ENCODE peak calls at places on chromosomes 12 and 14, in four cellular contexts. O, E, S and N are unnamed samples.

GRCh38 chr12:52445876-52446275 is 6.1 kb downstream of the KRT6B start:
- DNase-seq in O (no peak), S (no peak), E (no peak), N (peak; percentile 75)

GRCh38 chr12:121391619-121392324 is 8.1 kb upstream of the RNF34 start:
- DNase-seq in E (peak; percentile 68), S (peak; percentile 59), O (no peak), N (peak; percentile 3)

GRCh38 chr14:68157971-68158371 is 338.4 kb downstream of the RAD51B start:
- DNase-seq in E (peak; percentile 66), S (peak; percentile 78), O (no peak), N (peak; percentile 58)

GRCh38 chr14:49463146-49463545 is 123.0 kb downstream of the RPS29 start:
- DNase-seq in S (no peak), E (no peak), O (no peak), N (no peak)

GRCh38 chr12:81800298-81801148 is 41.4 kb upstream of the PPFIA2 start:
- DNase-seq in O (no peak), S (peak; percentile 19), E (peak; percentile 2), N (no peak)

GRCh38 chr12:69066420-69067373 is 133.7 kb upstream of the CPM start:
- DNase-seq in E (no peak), S (no peak), O (no peak), N (no peak)

GRCh38 chr12:62834971-62835547 is 99.9 kb downstream of the PPM1H start:
- DNase-seq in O (no peak), E (peak; percentile 67), S (peak; percentile 8), N (peak; percentile 20)

GRCh38 chr14:35480119-35480769 is 53.7 kb upstream of the INSM2 start:
- DNase-seq in S (peak; percentile 1), O (no peak), E (peak; percentile 12), N (peak; percentile 1)

GRCh38 chr12:4829793-4830162 is 79.9 kb upstream of the KCNA1 start:
- DNase-seq in E (no peak), S (no peak), O (no peak), N (no peak)

GRCh38 chr12:130761537-130762318 is 45.6 kb upstream of the RIMBP2 start:
- DNase-seq in E (peak; percentile 76), O (no peak), S (peak; percentile 61), N (peak; percentile 37)

GRCh38 chr14:98293527-98293926 is 978.5 kb downstream of the BCL11B start:
- DNase-seq in E (no peak), S (no peak), O (no peak), N (peak; percentile 71)

GRCh38 chr14:59771577-59771976 is 99.0 kb downstream of the RTN1 start:
- DNase-seq in S (peak; percentile 47), E (peak; percentile 1), O (peak; percentile 70), N (no peak)

GRCh38 chr12:46370792-46371717 is 1.5 kb downstream of the SLC38A2 start:
- DNase-seq in E (peak; percentile 95), O (peak; percentile 88), S (peak; percentile 85), N (peak; percentile 84)

GRCh38 chr12:104863549-104863948 is 94.5 kb downstream of the SLC41A2 start:
- DNase-seq in O (no peak), E (peak; percentile 69), S (peak; percentile 54), N (peak; percentile 35)

GRCh38 chr12:65765436-65765813 is 58.9 kb upstream of the HMGA2 start:
- DNase-seq in S (peak; percentile 53), O (peak; percentile 54), E (peak; percentile 58), N (peak; percentile 91)

GRCh38 chr14:22281322-22281977 is 307.6 kb downstream of the DAD1 start:
- DNase-seq in O (no peak), S (no peak), E (no peak), N (no peak)

GRCh38 chr14:84750284-84750683 is 779.7 kb upstream of the FLRT2 start:
- DNase-seq in E (no peak), O (peak; percentile 52), S (no peak), N (no peak)

GRCh38 chr12:76025601-76026575 is 5.7 kb downstream of the PHLDA1 start:
- DNase-seq in S (peak; percentile 89), O (peak; percentile 28), E (peak; percentile 38), N (peak; percentile 66)

GRCh38 chr14:56185991-56186390 is 67.8 kb downstream of the PELI2 start:
- DNase-seq in E (no peak), S (no peak), O (no peak), N (no peak)

GRCh38 chr12:51888316-51889215 is 663 bp downstream of the ANKRD33 start:
- DNase-seq in O (no peak), E (no peak), S (no peak), N (no peak)

GRCh38 chr14:61965030-61965745 is 203.0 kb downstream of the SNAPC1 start:
- DNase-seq in O (no peak), S (peak; percentile 96), E (peak; percentile 89), N (peak; percentile 94)

GRCh38 chr12:94186461-94187237 is 38.3 kb downstream of the PLXNC1 start:
- DNase-seq in O (no peak), E (no peak), S (peak; percentile 77), N (no peak)

GRCh38 chr14:59768855-59769254 is 101.7 kb downstream of the RTN1 start:
- DNase-seq in S (no peak), E (no peak), O (no peak), N (no peak)

GRCh38 chr12:128914908-128915563 is 61.8 kb downstream of the GLT1D1 start:
- DNase-seq in S (no peak), O (no peak), E (no peak), N (no peak)

GRCh38 chr14:101004954-101005353 is 101.4 kb upstream of the RTL1 start:
- DNase-seq in S (peak; percentile 31), E (no peak), O (no peak), N (no peak)

GRCh38 chr14:99921431-99921830 is 128.2 kb downstream of the EML1 start:
- DNase-seq in E (no peak), S (no peak), O (no peak), N (no peak)

GRCh38 chr12:86903166-86903565 is 647.0 kb upstream of the MGAT4C start:
- DNase-seq in S (no peak), E (no peak), O (no peak), N (no peak)

GRCh38 chr12:109182041-109182839 is 65.9 kb downstream of the ACACB start:
- DNase-seq in O (no peak), E (peak; percentile 51), S (no peak), N (peak; percentile 23)

GRCh38 chr12:132046561-132046960 is 96.8 kb downstream of the EP400 start:
- DNase-seq in O (peak; percentile 10), S (peak; percentile 95), E (peak; percentile 94), N (no peak)

GRCh38 chr14:92897922-92898599 is 24.9 kb upstream of the CHGA start:
- DNase-seq in S (no peak), E (peak; percentile 10), O (no peak), N (no peak)

GRCh38 chr14:102097441-102098135 is 10.7 kb upstream of the HSP90AA1 start:
- DNase-seq in E (no peak), O (no peak), S (no peak), N (no peak)

GRCh38 chr14:89507926-89508460 is 91.0 kb upstream of the FOXN3 start:
- DNase-seq in O (no peak), S (peak; percentile 62), E (peak; percentile 63), N (peak; percentile 79)

GRCh38 chr14:102498005-102498677 is 11.4 kb downstream of the ANKRD9 start:
- DNase-seq in E (no peak), O (no peak), S (no peak), N (no peak)

GRCh38 chr12:71045781-71046180 is 112.0 kb downstream of the TSPAN8 start:
- DNase-seq in S (peak; percentile 81), O (peak; percentile 28), E (peak; percentile 58), N (no peak)

GRCh38 chr12:110582286-110583136 is 607 bp downstream of the PPTC7 start:
- DNase-seq in E (peak; percentile 74), O (peak; percentile 70), S (peak; percentile 22), N (peak; percentile 81)

GRCh38 chr12:53960187-53961024 is 5.7 kb downstream of the HOXC12 start:
- DNase-seq in S (no peak), O (no peak), E (no peak), N (no peak)

GRCh38 chr12:49292729-49293055 is 2.3 kb upstream of the PRPH start:
- DNase-seq in S (no peak), O (no peak), E (no peak), N (no peak)

GRCh38 chr12:49295087-49296001 is at the start of gene PRPH:
- DNase-seq in E (peak; percentile 32), O (no peak), S (no peak), N (no peak)

GRCh38 chr12:49294804-49295086 is 202 bp upstream of the PRPH start:
- DNase-seq in O (no peak), E (no peak), S (no peak), N (no peak)

GRCh38 chr12:49294086-49294803 is 702 bp upstream of the PRPH start:
- DNase-seq in S (no peak), E (no peak), O (no peak), N (no peak)

GRCh38 chr12:49293056-49293956 is 1.6 kb upstream of the PRPH start:
- DNase-seq in E (no peak), S (peak; percentile 27), O (no peak), N (no peak)
- H3K9ac ChIP-seq in E (no peak overlapping the region), S (no peak overlapping the region), O (no peak overlapping the region), N (no peak overlapping the region)

GRCh38 chr14:36928432-36928831 is 244.0 kb downstream of the SLC25A21 start:
- DNase-seq in E (no peak), O (no peak), S (no peak), N (no peak)
- TF ChIP-seq EZH2 in E (no peak), O (no peak), S (no peak), N (no peak)

DNA sequence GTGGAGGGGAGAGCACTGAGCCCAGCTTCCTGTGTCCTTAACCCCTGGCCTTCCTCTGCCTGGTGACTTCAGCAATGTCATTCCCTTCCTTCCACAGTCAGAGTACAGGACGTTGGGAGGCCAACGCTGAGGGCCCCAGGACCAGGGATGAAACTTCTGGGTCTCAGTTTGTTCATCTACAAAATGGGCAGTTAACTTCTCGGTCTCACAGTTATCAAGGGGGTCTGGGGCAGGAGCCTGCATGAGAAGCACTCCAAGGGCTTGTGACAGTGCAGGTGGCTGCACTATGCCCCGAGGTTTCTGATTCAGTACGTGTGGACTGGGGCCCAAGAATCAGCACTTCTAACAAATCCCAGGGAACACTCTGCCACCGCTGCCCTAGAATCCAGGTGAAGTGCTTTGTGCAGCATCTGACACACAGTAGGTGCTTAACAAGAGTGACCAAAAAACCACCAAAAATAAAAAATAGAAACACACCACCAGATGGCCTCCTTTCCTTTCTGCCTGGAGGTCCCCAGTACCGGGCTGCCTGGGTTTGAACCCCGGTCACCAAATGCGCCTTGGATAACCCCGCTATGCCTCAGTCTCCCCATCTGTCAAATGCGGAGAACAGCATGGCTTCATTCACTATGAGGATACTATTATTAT is 80.4 kb downstream of the RFLNA start:
- DNase-seq in E (no peak), S (no peak), O (no peak), N (no peak)
- H4K20me1 ChIP-seq in E (no peaks in the 10 kb centered on the region), S (no peaks in the 10 kb centered on the region), O (no peaks in the 10 kb centered on the region), N (no peaks in the 10 kb centered on the region)

GRCh38 chr12:101804409-101804808 is 26.4 kb downstream of the GNPTAB start:
- DNase-seq in E (no peak), O (no peak), S (no peak), N (no peak)
- H3K9ac ChIP-seq in E (no peak overlapping the region), O (no peak overlapping the region), S (no peak overlapping the region), N (no peak overlapping the region)